ENCODE peak calls at places on chromosome 12, in five cellular contexts. One of them, this sample, is unnamed.

GRCh38 chr12:56763753-56764657 is 881 bp downstream of the HSD17B6 start:
- DNase-seq in stomach: no peak
- DNase-seq in spleen: no peak
- DNase-seq in upper lobe of right lung: no peak
- DNase-seq in cardiac muscle cell: no peak
- DNase-seq in this sample: no peak

GRCh38 chr12:131911251-131911650 is 16.8 kb downstream of the ULK1 start:
- DNase-seq in spleen: no peak
- DNase-seq in stomach: no peak
- DNase-seq in cardiac muscle cell: no peak
- DNase-seq in upper lobe of right lung: no peak
- DNase-seq in this sample: no peak

GRCh38 chr12:88544991-88545684 is 35.1 kb downstream of the KITLG start:
- DNase-seq in stomach: no peak
- DNase-seq in cardiac muscle cell: no peak
- DNase-seq in spleen: no peak
- DNase-seq in upper lobe of right lung: no peak
- DNase-seq in this sample: no peak

GRCh38 chr12:131487379-131488129 is 223.3 kb upstream of the SFSWAP start:
- DNase-seq in cardiac muscle cell: no peak
- DNase-seq in upper lobe of right lung: no peak
- DNase-seq in stomach: no peak
- DNase-seq in spleen: no peak
- DNase-seq in this sample: no peak

GRCh38 chr12:97501422-97501821 is 38.8 kb downstream of the RMST start:
- DNase-seq in stomach: no peak
- DNase-seq in upper lobe of right lung: no peak
- DNase-seq in cardiac muscle cell: no peak
- DNase-seq in spleen: no peak
- DNase-seq in this sample: no peak

GRCh38 chr12:44362947-44363346 is 513.2 kb downstream of the NELL2 start:
- DNase-seq in spleen: no peak
- DNase-seq in upper lobe of right lung: no peak
- DNase-seq in stomach: no peak
- DNase-seq in cardiac muscle cell: no peak
- DNase-seq in this sample: no peak

GRCh38 chr12:57610553-57611115 is 601 bp upstream of the ARHGEF25 start:
- DNase-seq in spleen: no peak
- DNase-seq in upper lobe of right lung: no peak
- DNase-seq in cardiac muscle cell: peak; percentile 23
- DNase-seq in stomach: no peak
- DNase-seq in this sample: peak; percentile 96

GRCh38 chr12:105459760-105460325 is 129.4 kb downstream of the C12orf75 start:
- DNase-seq in spleen: no peak
- DNase-seq in upper lobe of right lung: no peak
- DNase-seq in stomach: no peak
- DNase-seq in cardiac muscle cell: no peak
- DNase-seq in this sample: no peak

GRCh38 chr12:82942521-82942920 is 255.8 kb downstream of the TMTC2 start:
- DNase-seq in upper lobe of right lung: no peak
- DNase-seq in stomach: no peak
- DNase-seq in cardiac muscle cell: no peak
- DNase-seq in spleen: no peak
- DNase-seq in this sample: no peak

GRCh38 chr12:19804737-19805136 is 365.4 kb downstream of the AEBP2 start:
- DNase-seq in stomach: no peak
- DNase-seq in upper lobe of right lung: no peak
- DNase-seq in cardiac muscle cell: no peak
- DNase-seq in spleen: no peak
- DNase-seq in this sample: no peak

GRCh38 chr12:47837190-47838171 is 17.8 kb upstream of the HDAC7 start:
- DNase-seq in cardiac muscle cell: peak; percentile 81
- DNase-seq in stomach: peak; percentile 79
- DNase-seq in spleen: peak; percentile 87
- DNase-seq in upper lobe of right lung: peak; percentile 78
- DNase-seq in this sample: peak; percentile 66

GRCh38 chr12:2891240-2892053 is 756 bp downstream of the TULP3 start:
- DNase-seq in spleen: no peak
- DNase-seq in cardiac muscle cell: peak; percentile 77
- DNase-seq in upper lobe of right lung: peak; percentile 82
- DNase-seq in stomach: peak; percentile 47
- DNase-seq in this sample: peak; percentile 84

GRCh38 chr12:62683724-62684501 is 217.3 kb downstream of the MON2 start:
- DNase-seq in upper lobe of right lung: no peak
- DNase-seq in spleen: no peak
- DNase-seq in cardiac muscle cell: no peak
- DNase-seq in stomach: no peak
- DNase-seq in this sample: no peak

GRCh38 chr12:70043490-70044138 is 199.6 kb upstream of the CNOT2 start:
- DNase-seq in spleen: no peak
- DNase-seq in cardiac muscle cell: no peak
- DNase-seq in upper lobe of right lung: no peak
- DNase-seq in stomach: peak; percentile 29
- DNase-seq in this sample: no peak

GRCh38 chr12:13941258-13942249 is 39.8 kb downstream of the GRIN2B start:
- DNase-seq in stomach: peak; percentile 75
- DNase-seq in spleen: no peak
- DNase-seq in cardiac muscle cell: peak; percentile 75
- DNase-seq in upper lobe of right lung: no peak
- DNase-seq in this sample: peak; percentile 73

GRCh38 chr12:20525064-20525610 is 156.8 kb downstream of the PDE3A start:
- DNase-seq in cardiac muscle cell: no peak
- DNase-seq in upper lobe of right lung: no peak
- DNase-seq in spleen: no peak
- DNase-seq in stomach: no peak
- DNase-seq in this sample: no peak

GRCh38 chr12:84636801-84637285 is 275.8 kb downstream of the SLC6A15 start:
- DNase-seq in spleen: no peak
- DNase-seq in cardiac muscle cell: no peak
- DNase-seq in upper lobe of right lung: no peak
- DNase-seq in stomach: no peak
- DNase-seq in this sample: no peak

GRCh38 chr12:48985475-48985897 is 7.4 kb downstream of the WNT1 start:
- DNase-seq in upper lobe of right lung: no peak
- DNase-seq in spleen: no peak
- DNase-seq in cardiac muscle cell: peak; percentile 66
- DNase-seq in stomach: no peak
- DNase-seq in this sample: peak; percentile 34

GRCh38 chr12:90280564-90281058 is 572.0 kb upstream of the ATP2B1 start:
- DNase-seq in upper lobe of right lung: no peak
- DNase-seq in spleen: no peak
- DNase-seq in cardiac muscle cell: no peak
- DNase-seq in stomach: no peak
- DNase-seq in this sample: no peak

GRCh38 chr12:62655524-62656160 is 189.0 kb downstream of the MON2 start:
- DNase-seq in cardiac muscle cell: no peak
- DNase-seq in spleen: no peak
- DNase-seq in stomach: no peak
- DNase-seq in upper lobe of right lung: no peak
- DNase-seq in this sample: no peak

GRCh38 chr12:120222288-120222832 is 21.4 kb upstream of the RPLP0 start:
- DNase-seq in stomach: no peak
- DNase-seq in upper lobe of right lung: no peak
- DNase-seq in cardiac muscle cell: no peak
- DNase-seq in spleen: no peak
- DNase-seq in this sample: no peak

GRCh38 chr12:2652011-2652400 is 142.8 kb upstream of the FKBP4 start:
- DNase-seq in stomach: no peak
- DNase-seq in spleen: peak; percentile 30
- DNase-seq in cardiac muscle cell: no peak
- DNase-seq in upper lobe of right lung: peak; percentile 61
- DNase-seq in this sample: no peak

GRCh38 chr12:78403681-78404080 is 460.9 kb upstream of the SYT1 start:
- DNase-seq in stomach: no peak
- DNase-seq in upper lobe of right lung: no peak
- DNase-seq in spleen: no peak
- DNase-seq in cardiac muscle cell: no peak
- DNase-seq in this sample: peak; percentile 29

GRCh38 chr12:9365296-9365695 is 157.1 kb upstream of the PZP start:
- DNase-seq in spleen: no peak
- DNase-seq in upper lobe of right lung: no peak
- DNase-seq in cardiac muscle cell: no peak
- DNase-seq in stomach: no peak
- DNase-seq in this sample: no peak

GRCh38 chr12:64229240-64229639 is 7.1 kb upstream of the KICS2 start:
- DNase-seq in cardiac muscle cell: no peak
- DNase-seq in stomach: no peak
- DNase-seq in spleen: no peak
- DNase-seq in upper lobe of right lung: no peak
- DNase-seq in this sample: no peak

GRCh38 chr12:26833692-26834168 is 736 bp upstream of the ITPR2 start:
- DNase-seq in stomach: peak; percentile 55
- DNase-seq in spleen: peak; percentile 88
- DNase-seq in upper lobe of right lung: peak; percentile 80
- DNase-seq in cardiac muscle cell: peak; percentile 44
- DNase-seq in this sample: peak; percentile 59

GRCh38 chr12:46221255-46222128 is 47.4 kb downstream of the SLC38A1 start:
- DNase-seq in spleen: no peak
- DNase-seq in upper lobe of right lung: no peak
- DNase-seq in cardiac muscle cell: no peak
- DNase-seq in stomach: no peak
- DNase-seq in this sample: no peak
- H3K4me1 ChIP-seq in spleen: peaks cover 84% of the 10 kb centered on the region
- H3K4me1 ChIP-seq in upper lobe of right lung: peaks cover 5% of the 10 kb centered on the region
- H3K4me1 ChIP-seq in cardiac muscle cell: no peaks in the 10 kb centered on the region
- H3K4me1 ChIP-seq in stomach: no peaks in the 10 kb centered on the region
- H3K4me1 ChIP-seq in this sample: peaks cover 19% of the 10 kb centered on the region

DNA sequence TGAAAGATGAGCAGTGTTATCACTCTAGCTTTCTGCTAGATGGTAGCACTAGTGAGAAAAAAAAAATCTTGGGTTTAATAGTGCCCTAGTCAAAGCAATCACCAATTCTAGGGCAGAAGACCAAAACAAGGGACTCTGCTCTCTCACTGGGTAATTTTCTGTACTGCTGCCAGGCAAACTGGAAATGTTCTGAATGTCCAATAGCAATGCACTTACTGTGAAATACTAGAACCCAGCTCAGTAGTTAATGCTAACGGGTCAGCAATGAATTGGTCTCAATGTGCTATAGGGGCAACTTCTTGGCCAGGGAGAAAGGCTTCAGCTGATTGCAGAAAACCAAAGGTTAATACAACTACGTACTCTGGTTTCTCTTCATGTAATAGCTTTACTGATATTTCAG is 2.2 kb downstream of the ATF7 start:
- DNase-seq in stomach: no peak
- DNase-seq in cardiac muscle cell: peak; percentile 23
- DNase-seq in spleen: no peak
- DNase-seq in upper lobe of right lung: no peak
- DNase-seq in this sample: no peak
- H3K27ac ChIP-seq in stomach: peak overlapping the region; percentile 92
- H3K27ac ChIP-seq in cardiac muscle cell: peak overlapping the region; percentile 59
- H3K27ac ChIP-seq in spleen: peak overlapping the region; percentile 97
- H3K27ac ChIP-seq in upper lobe of right lung: peak overlapping the region; percentile 98
- H3K27ac ChIP-seq in this sample: no peak overlapping the region

GRCh38 chr12:124392271-124392990 is 97.5 kb downstream of the RFLNA start:
- DNase-seq in spleen: peak; percentile 85
- DNase-seq in stomach: no peak
- DNase-seq in upper lobe of right lung: no peak
- DNase-seq in cardiac muscle cell: peak; percentile 24
- DNase-seq in this sample: peak; percentile 85

GRCh38 chr12:124390442-124391116 is 95.7 kb downstream of the RFLNA start:
- DNase-seq in stomach: peak; percentile 59
- DNase-seq in upper lobe of right lung: peak; percentile 86
- DNase-seq in cardiac muscle cell: no peak
- DNase-seq in spleen: peak; percentile 88
- DNase-seq in this sample: no peak

GRCh38 chr12:124389537-124390441 is 94.9 kb downstream of the RFLNA start:
- DNase-seq in cardiac muscle cell: no peak
- DNase-seq in spleen: no peak
- DNase-seq in upper lobe of right lung: no peak
- DNase-seq in stomach: no peak
- DNase-seq in this sample: no peak

GRCh38 chr12:124392991-124393790 is 98.3 kb downstream of the RFLNA start:
- DNase-seq in spleen: peak; percentile 85
- DNase-seq in cardiac muscle cell: no peak
- DNase-seq in upper lobe of right lung: peak; percentile 91
- DNase-seq in stomach: peak; percentile 95
- DNase-seq in this sample: peak; percentile 90

DNA sequence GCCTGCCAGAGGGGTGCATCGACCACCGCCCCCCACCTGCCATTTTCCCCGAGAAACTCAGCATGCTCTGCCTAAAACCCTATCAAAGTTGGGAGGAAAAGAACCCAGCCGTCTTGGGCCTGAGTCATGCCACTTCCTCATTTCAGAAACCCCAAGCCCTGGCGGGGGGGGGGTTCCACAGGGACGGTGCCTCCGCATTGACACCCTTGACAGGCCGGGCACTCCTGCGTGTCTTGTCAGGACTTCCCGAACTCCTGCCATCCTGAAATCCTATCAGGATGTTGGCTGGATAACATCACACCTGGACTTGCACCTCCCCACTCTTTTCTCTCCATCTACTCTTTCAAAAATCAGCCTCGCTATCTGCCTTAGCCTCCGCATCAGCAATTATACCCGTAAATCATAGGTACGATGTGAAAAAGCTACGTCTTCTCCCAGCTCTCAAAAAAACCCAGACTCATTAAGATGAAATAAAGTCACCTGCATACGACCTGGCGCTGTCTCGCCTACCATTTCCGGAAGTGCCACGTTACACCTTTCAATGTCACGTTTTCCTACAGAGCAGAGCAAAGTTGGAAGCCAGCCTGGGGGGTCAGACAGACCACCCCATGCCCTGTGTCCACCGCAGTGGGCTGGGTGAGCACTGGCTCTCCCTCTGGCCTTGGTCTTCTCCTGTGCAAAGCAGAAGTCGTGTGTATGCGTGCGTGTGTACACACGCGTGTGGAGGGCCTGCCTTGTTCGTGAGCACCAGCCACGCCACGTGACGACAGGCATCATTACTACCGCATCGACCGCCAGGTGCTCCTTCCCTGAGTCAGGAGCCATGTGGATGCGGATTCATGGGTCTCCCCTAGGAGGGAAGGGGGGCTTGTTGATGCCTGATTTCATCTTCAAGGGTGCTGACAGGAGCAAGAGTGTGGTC is 96.7 kb downstream of the RFLNA start:
- DNase-seq in spleen: peak; percentile 95
- DNase-seq in upper lobe of right lung: peak; percentile 87
- DNase-seq in cardiac muscle cell: no peak
- DNase-seq in stomach: peak; percentile 55
- DNase-seq in this sample: no peak
- H3K4me3 ChIP-seq in spleen: peak overlapping the region; percentile 38
- H3K4me3 ChIP-seq in upper lobe of right lung: no peak overlapping the region
- H3K4me3 ChIP-seq in cardiac muscle cell: no peak overlapping the region
- H3K4me3 ChIP-seq in stomach: no peak overlapping the region
- H3K4me3 ChIP-seq in this sample: no peak overlapping the region

DNA sequence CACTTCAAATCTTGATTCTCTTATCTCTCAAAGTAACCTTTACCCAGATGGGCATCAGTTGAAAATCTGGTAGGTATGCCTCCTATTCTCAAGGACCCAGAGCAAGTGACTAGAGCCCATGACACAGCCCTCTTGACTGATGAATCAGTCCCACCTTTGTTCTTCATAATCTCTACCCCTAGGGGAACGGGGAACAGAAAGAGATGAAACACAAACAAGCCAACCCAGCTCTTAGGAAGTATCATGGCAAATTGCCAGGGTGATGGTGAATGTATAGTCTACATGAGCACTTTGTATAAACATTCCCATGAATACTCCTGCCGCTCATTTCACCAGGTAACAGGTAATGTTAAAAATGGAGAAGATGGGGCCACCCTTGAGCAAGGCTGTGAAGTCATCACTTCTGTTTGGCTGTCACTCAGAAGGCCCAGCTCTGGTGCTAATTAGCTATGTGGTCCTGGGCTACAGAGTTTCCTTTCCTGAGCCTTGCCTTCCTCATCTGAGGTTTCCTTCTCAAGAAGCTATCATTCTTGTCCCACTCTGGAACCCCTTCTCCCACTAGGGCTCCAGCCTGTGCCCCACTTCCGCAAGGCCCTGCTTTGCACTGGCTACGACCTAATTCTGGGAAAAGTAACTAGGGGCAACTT is 161.7 kb downstream of the ANO2 start:
- DNase-seq in spleen: no peak
- DNase-seq in stomach: no peak
- DNase-seq in cardiac muscle cell: no peak
- DNase-seq in upper lobe of right lung: no peak
- DNase-seq in this sample: no peak
- H3K4me1 ChIP-seq in spleen: no peaks in the 10 kb centered on the region
- H3K4me1 ChIP-seq in stomach: no peaks in the 10 kb centered on the region
- H3K4me1 ChIP-seq in cardiac muscle cell: peaks cover 3% of the 10 kb centered on the region
- H3K4me1 ChIP-seq in upper lobe of right lung: peaks cover 3% of the 10 kb centered on the region
- H3K4me1 ChIP-seq in this sample: no peaks in the 10 kb centered on the region

This sample was measured in SJCRH30.